ENCODE peak calls at places on chromosomes 4 and X, in four cellular contexts. One of them, this sample, is unnamed.

GRCh38 chrX:85698921-85699320 is 319.5 kb upstream of the POF1B start:
- DNase-seq in IMR-90: no peak
- DNase-seq in GM23338: peak; percentile 16
- DNase-seq in fibroblast of villous mesenchyme: no peak
- DNase-seq in this sample: no peak

GRCh38 chrX:42188730-42189129 is 265.4 kb upstream of the CASK start:
- DNase-seq in IMR-90: no peak
- DNase-seq in GM23338: no peak
- DNase-seq in fibroblast of villous mesenchyme: no peak
- DNase-seq in this sample: no peak

GRCh38 chr4:176883108-176883550 is 90.4 kb upstream of the VEGFC start:
- DNase-seq in IMR-90: peak; percentile 27
- DNase-seq in GM23338: no peak
- DNase-seq in fibroblast of villous mesenchyme: peak; percentile 48
- DNase-seq in this sample: no peak

GRCh38 chr4:129806986-129807385 is 711.0 kb downstream of the C4orf33 start:
- DNase-seq in IMR-90: no peak
- DNase-seq in GM23338: no peak
- DNase-seq in fibroblast of villous mesenchyme: no peak
- DNase-seq in this sample: no peak

GRCh38 chr4:135316266-135316779 is 1114.7 kb upstream of the PABPC4L start:
- DNase-seq in IMR-90: no peak
- DNase-seq in GM23338: no peak
- DNase-seq in fibroblast of villous mesenchyme: no peak
- DNase-seq in this sample: no peak

GRCh38 chrX:57172544-57172943 is 35.3 kb upstream of the SPIN2A start:
- DNase-seq in IMR-90: no peak
- DNase-seq in GM23338: no peak
- DNase-seq in fibroblast of villous mesenchyme: no peak
- DNase-seq in this sample: no peak

GRCh38 chrX:154000051-154000450 is 19.7 kb downstream of the IRAK1 start:
- DNase-seq in IMR-90: no peak
- DNase-seq in GM23338: peak; percentile 12
- DNase-seq in fibroblast of villous mesenchyme: no peak
- DNase-seq in this sample: no peak

GRCh38 chr4:78768447-78769177 is 7.5 kb upstream of the BMP2K start:
- DNase-seq in IMR-90: peak; percentile 81
- DNase-seq in GM23338: no peak
- DNase-seq in fibroblast of villous mesenchyme: peak; percentile 19
- DNase-seq in this sample: no peak

GRCh38 chr4:17576932-17577659 is at the start of gene LAP3:
- DNase-seq in IMR-90: peak; percentile 96
- DNase-seq in GM23338: peak; percentile 95
- DNase-seq in fibroblast of villous mesenchyme: peak; percentile 98
- DNase-seq in this sample: peak; percentile 99

GRCh38 chrX:46758163-46758955 is 559 bp downstream of the SLC9A7 start:
- DNase-seq in IMR-90: peak; percentile 10
- DNase-seq in GM23338: peak; percentile 18
- DNase-seq in fibroblast of villous mesenchyme: peak; percentile 3
- DNase-seq in this sample: no peak

GRCh38 chr4:73668806-73669205 is 48.6 kb upstream of the RASSF6 start:
- DNase-seq in IMR-90: no peak
- DNase-seq in GM23338: no peak
- DNase-seq in fibroblast of villous mesenchyme: peak; percentile 56
- DNase-seq in this sample: peak; percentile 69

GRCh38 chrX:105647749-105648148 is 174.6 kb upstream of the NRK start:
- DNase-seq in IMR-90: no peak
- DNase-seq in GM23338: no peak
- DNase-seq in fibroblast of villous mesenchyme: no peak
- DNase-seq in this sample: no peak

GRCh38 chr4:83830138-83830537 is 294.2 kb downstream of the GPAT3 start:
- DNase-seq in IMR-90: no peak
- DNase-seq in GM23338: no peak
- DNase-seq in fibroblast of villous mesenchyme: no peak
- DNase-seq in this sample: no peak

GRCh38 chrX:26411045-26411444 is 195.1 kb downstream of the MAGEB5 start:
- DNase-seq in IMR-90: no peak
- DNase-seq in GM23338: no peak
- DNase-seq in fibroblast of villous mesenchyme: no peak
- DNase-seq in this sample: peak; percentile 5

GRCh38 chr4:48141048-48141447 is 7.0 kb upstream of the TXK start:
- DNase-seq in IMR-90: peak; percentile 56
- DNase-seq in GM23338: peak; percentile 77
- DNase-seq in fibroblast of villous mesenchyme: peak; percentile 57
- DNase-seq in this sample: peak; percentile 61

GRCh38 chr4:152255437-152255836 is 280.5 kb downstream of the FBXW7 start:
- DNase-seq in IMR-90: peak; percentile 27
- DNase-seq in GM23338: no peak
- DNase-seq in fibroblast of villous mesenchyme: no peak
- DNase-seq in this sample: no peak

DNA sequence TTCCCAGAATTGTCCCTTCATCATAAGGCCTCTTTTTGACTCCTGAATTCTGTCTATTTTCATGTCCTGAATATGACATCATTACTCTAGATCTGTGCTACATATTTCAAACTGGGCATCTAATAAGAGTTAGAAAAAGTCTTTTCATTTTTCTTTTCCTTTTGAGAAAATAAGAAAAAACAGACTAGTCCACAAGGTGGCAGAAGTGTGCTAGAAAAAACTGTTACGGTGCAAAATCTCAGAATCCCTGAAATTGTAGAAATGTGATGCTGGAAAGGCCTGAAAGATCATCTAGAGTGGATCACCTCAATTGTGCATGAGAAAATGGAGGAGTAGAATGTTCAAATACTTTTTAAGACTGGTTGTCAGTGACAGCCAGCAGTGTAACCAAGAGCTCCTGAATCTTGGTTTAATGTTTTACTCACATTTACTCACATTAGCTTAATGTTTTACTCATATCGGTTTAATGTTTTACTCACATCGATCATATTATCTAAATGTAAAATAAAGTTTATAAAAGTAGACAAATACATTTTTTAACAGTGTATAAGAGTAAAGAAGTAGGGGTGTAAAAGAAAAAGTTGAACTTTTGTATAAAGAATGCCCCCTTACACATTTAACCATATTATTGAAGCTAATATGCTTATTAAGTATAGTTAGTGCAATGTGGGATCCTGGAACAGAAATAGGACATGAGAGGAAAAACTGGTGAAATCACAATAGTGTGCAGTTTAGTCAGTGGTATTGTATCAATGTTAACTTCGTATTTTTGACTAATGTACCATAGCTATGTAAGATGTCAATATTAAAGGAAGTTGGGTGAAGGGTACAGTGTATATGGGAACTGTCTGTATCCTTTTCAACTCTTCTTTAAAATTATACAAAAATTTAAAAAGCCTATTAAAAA is 15.2 kb downstream of the ASB11 start:
- DNase-seq in IMR-90: peak; percentile 30
- DNase-seq in GM23338: peak; percentile 24
- DNase-seq in fibroblast of villous mesenchyme: peak; percentile 21
- DNase-seq in this sample: peak; percentile 40
- TF ChIP-seq CTCF in IMR-90: peak; percentile 54
- TF ChIP-seq CTCF in GM23338: peak; percentile 41
- TF ChIP-seq CTCF in fibroblast of villous mesenchyme: peak; percentile 43
- TF ChIP-seq CTCF in this sample: peak; percentile 11

DNA sequence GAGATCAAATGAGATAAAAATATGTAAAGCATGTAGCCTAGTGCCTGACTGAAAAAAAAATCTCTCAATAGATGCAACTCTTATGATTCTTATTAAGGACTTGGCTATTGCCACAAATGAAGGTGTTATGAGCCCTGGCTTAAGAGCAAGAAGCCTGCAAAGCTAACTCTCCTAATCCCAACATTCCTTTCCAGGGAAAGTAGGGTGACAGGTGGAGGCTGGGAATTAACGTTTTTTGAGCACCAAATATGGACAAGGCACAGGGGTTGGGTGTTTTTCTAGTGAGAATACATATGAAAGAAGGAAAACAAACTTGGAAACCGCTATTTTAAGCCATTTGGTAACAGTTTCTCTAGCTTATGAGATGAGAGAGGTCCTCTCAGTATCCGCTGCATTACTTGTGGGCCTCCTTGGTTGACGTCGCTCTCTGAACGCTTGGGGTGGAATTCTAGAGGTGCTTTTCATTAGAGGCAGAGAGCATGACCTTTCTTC is 2.4 kb downstream of the RHOH start:
- DNase-seq in IMR-90: no peak
- DNase-seq in GM23338: no peak
- DNase-seq in fibroblast of villous mesenchyme: no peak
- DNase-seq in this sample: no peak
- H3K4me3 ChIP-seq in IMR-90: no peak overlapping the region
- H3K4me3 ChIP-seq in GM23338: no peak overlapping the region
- H3K4me3 ChIP-seq in fibroblast of villous mesenchyme: no peak overlapping the region
- H3K4me3 ChIP-seq in this sample: no peak overlapping the region

GRCh38 chr4:99361268-99361922 is 8.8 kb upstream of the ADH1C start:
- DNase-seq in IMR-90: no peak
- DNase-seq in GM23338: no peak
- DNase-seq in fibroblast of villous mesenchyme: peak; percentile 48
- DNase-seq in this sample: no peak
- TF ChIP-seq CTCF in IMR-90: no peak
- TF ChIP-seq CTCF in GM23338: no peak
- TF ChIP-seq CTCF in fibroblast of villous mesenchyme: no peak
- TF ChIP-seq CTCF in this sample: no peak

DNA sequence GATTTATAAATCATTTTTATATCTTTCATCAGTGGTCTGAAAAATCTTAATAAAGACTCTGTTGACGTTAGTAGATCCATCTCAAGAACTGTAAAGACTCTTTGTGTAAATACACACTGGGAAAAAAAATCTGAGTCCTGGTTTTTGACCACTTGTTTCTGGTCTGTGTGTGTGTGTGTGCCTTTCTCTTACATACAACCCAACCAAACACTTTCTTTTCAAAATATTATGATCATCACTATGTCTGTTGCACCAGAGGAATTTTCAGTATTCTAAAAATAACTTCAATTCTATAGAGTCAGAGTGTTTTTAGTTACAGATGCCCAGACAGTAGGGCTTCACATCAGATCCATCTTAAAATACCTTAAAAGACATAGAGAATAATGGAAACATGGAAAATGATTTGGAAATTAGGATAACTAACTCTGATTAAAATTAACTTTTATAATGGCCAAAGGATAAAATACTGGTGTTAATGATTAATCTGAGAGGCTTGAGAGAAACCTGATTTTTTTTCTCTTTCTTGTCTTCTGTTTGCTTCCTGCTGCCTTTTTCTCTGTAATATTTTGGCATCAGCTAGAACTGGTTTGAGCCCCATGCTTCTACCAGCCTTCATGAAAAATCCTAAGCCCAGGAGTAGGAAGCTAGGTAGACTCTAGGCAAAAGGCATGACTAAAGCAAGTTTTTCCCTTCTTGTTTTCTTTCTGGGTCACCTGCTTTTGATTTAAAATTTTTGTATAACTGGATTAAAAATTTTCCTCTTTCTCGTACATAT is 99.7 kb downstream of the ATXN3L start:
- DNase-seq in IMR-90: peak; percentile 62
- DNase-seq in GM23338: no peak
- DNase-seq in fibroblast of villous mesenchyme: peak; percentile 71
- DNase-seq in this sample: no peak
- H3K4me3 ChIP-seq in IMR-90: no peak overlapping the region
- H3K4me3 ChIP-seq in GM23338: no peak overlapping the region
- H3K4me3 ChIP-seq in fibroblast of villous mesenchyme: no peak overlapping the region
- H3K4me3 ChIP-seq in this sample: no peak overlapping the region

DNA sequence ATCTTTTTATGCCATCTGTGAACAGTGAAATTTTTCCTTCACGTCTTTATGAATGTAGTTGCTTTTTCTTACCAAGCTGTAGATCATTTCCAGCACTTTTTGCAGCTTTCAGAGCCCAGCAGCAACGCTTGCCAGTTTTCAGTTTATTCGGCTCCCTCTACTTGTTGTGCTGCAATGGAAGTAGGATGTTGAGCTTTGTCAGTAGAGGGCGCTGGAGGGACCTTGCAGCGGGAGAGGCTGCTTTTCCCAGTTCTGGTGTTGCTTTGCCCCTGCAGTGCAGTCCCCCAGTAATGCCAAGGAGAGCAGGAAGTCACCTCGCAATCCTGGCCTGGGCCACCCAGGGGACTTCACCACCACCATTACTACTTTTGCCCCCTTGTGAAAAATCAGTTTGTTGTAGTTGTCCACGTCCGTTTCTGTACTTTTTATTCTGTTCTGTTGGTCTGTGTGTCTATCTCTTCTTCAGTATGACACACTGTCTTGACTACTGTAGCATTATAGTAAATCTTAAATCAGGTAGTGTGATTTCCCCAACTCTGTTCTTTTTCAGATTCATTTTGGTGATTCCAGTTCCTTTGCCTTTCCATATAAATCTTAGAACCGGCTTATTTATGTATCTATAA is 21.8 kb downstream of the CMC4 start:
- DNase-seq in IMR-90: peak; percentile 55
- DNase-seq in GM23338: peak; percentile 75
- DNase-seq in fibroblast of villous mesenchyme: peak; percentile 67
- DNase-seq in this sample: peak; percentile 73
- TF ChIP-seq CTCF in IMR-90: peak; percentile 52
- TF ChIP-seq CTCF in GM23338: peak; percentile 81
- TF ChIP-seq CTCF in fibroblast of villous mesenchyme: peak; percentile 72
- TF ChIP-seq CTCF in this sample: peak; percentile 78

DNA sequence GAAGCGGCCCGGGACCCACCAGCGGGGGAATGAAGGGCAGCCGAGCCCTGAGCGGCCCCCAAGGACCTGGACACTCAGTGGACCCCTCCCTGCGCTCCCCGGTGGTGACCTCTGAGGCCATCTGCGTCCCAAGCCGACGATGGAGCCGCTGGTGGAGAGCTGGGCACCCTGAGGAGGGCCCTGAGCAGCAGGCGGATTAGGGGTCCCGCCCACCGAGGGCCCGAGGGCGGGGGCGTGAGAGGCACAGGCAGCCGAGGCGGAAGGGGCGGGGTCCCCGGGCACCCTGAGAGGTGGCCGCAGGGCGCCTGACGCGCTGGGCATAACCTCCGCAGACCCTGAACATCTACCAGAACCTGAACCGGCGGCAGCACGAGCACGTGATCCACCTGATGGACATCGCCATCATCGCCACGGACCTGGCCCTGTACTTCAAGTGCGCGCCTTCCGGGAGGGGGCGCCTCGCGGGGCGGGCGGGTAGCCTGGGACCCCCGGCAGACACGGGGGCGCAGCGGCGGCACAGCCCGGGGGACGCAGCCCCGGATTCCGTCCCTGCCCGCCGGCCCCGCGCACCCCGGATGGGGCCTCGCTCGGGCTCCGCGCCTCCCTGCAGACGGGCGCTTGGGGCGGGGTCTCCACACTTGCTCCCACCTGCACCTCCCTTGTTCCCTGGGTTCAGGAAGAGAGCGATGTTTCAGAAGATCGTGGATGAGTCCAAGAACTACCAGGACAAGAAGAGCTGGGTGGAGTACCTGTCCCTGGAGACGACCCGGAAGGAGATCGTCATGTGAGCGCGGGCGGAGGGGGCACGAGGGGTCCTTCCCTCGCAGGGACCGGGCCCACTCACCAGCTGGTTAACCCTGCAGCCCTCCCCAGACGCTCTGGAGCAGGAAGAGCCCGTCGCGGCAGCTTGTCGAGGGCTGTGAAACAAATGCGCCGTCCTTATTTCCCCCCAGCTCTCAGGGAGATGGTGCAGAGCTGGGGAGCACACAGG is 10.3 kb downstream of the ATP5ME start:
- DNase-seq in IMR-90: no peak
- DNase-seq in GM23338: peak; percentile 84
- DNase-seq in fibroblast of villous mesenchyme: no peak
- DNase-seq in this sample: no peak
- H3K4me3 ChIP-seq in IMR-90: peak overlapping the region; percentile 40
- H3K4me3 ChIP-seq in GM23338: peak overlapping the region; percentile 87
- H3K4me3 ChIP-seq in fibroblast of villous mesenchyme: peak overlapping the region; percentile 55
- H3K4me3 ChIP-seq in this sample: peak overlapping the region; percentile 42